ENCODE peak calls at places on chromosomes 12 and 14, in seven cellular contexts. One of them, this sample, is unnamed.

GRCh38 chr12:38154096-38155019 is 162.2 kb upstream of the ALG10B start:
- DNase-seq in A549: no peak
- DNase-seq in WTC11: no peak
- DNase-seq in NCI-H1694: no peak
- DNase-seq in dorsolateral prefrontal cortex: no peak
- DNase-seq in iPS DF 6.9: no peak
- DNase-seq in HS-27A: no peak
- DNase-seq in this sample: no peak

GRCh38 chr12:2769866-2770533 is 24.8 kb upstream of the FKBP4 start:
- DNase-seq in HS-27A: no peak
- DNase-seq in dorsolateral prefrontal cortex: no peak
- DNase-seq in WTC11: no peak
- DNase-seq in A549: no peak
- DNase-seq in NCI-H1694: no peak
- DNase-seq in iPS DF 6.9: no peak
- DNase-seq in this sample: no peak

GRCh38 chr12:1795221-1795784 is 25.1 kb upstream of the LRTM2 start:
- DNase-seq in NCI-H1694: peak; percentile 32
- DNase-seq in dorsolateral prefrontal cortex: no peak
- DNase-seq in A549: no peak
- DNase-seq in iPS DF 6.9: no peak
- DNase-seq in HS-27A: no peak
- DNase-seq in WTC11: no peak
- DNase-seq in this sample: no peak

GRCh38 chr12:130589391-130590317 is 126.4 kb downstream of the RIMBP2 start:
- DNase-seq in A549: no peak
- DNase-seq in iPS DF 6.9: no peak
- DNase-seq in HS-27A: no peak
- DNase-seq in WTC11: no peak
- DNase-seq in dorsolateral prefrontal cortex: no peak
- DNase-seq in NCI-H1694: no peak
- DNase-seq in this sample: no peak

GRCh38 chr12:51247523-51248206 is 9.0 kb downstream of the DAZAP2 start:
- DNase-seq in HS-27A: no peak
- DNase-seq in iPS DF 6.9: no peak
- DNase-seq in dorsolateral prefrontal cortex: no peak
- DNase-seq in A549: no peak
- DNase-seq in NCI-H1694: no peak
- DNase-seq in WTC11: peak; percentile 23
- DNase-seq in this sample: no peak

GRCh38 chr12:11823043-11823442 is 173.6 kb downstream of the ETV6 start:
- DNase-seq in dorsolateral prefrontal cortex: no peak
- DNase-seq in iPS DF 6.9: no peak
- DNase-seq in WTC11: no peak
- DNase-seq in NCI-H1694: no peak
- DNase-seq in A549: no peak
- DNase-seq in HS-27A: peak; percentile 83
- DNase-seq in this sample: peak; percentile 37

GRCh38 chr14:27605298-27605697 is 1007.5 kb upstream of the NOVA1 start:
- DNase-seq in HS-27A: no peak
- DNase-seq in WTC11: no peak
- DNase-seq in A549: no peak
- DNase-seq in dorsolateral prefrontal cortex: no peak
- DNase-seq in iPS DF 6.9: no peak
- DNase-seq in NCI-H1694: no peak
- DNase-seq in this sample: no peak

GRCh38 chr14:76958975-76959710 is 69.4 kb downstream of the IRF2BPL start:
- DNase-seq in WTC11: no peak
- DNase-seq in iPS DF 6.9: no peak
- DNase-seq in dorsolateral prefrontal cortex: no peak
- DNase-seq in A549: peak; percentile 87
- DNase-seq in HS-27A: no peak
- DNase-seq in NCI-H1694: no peak
- DNase-seq in this sample: peak; percentile 92

GRCh38 chr12:89179983-89180382 is 172.3 kb downstream of the DUSP6 start:
- DNase-seq in NCI-H1694: no peak
- DNase-seq in A549: peak; percentile 82
- DNase-seq in HS-27A: no peak
- DNase-seq in dorsolateral prefrontal cortex: no peak
- DNase-seq in WTC11: no peak
- DNase-seq in iPS DF 6.9: no peak
- DNase-seq in this sample: no peak

GRCh38 chr12:118120579-118121363 is 15.2 kb upstream of the PEBP1 start:
- DNase-seq in WTC11: peak; percentile 81
- DNase-seq in iPS DF 6.9: peak; percentile 75
- DNase-seq in A549: peak; percentile 69
- DNase-seq in HS-27A: no peak
- DNase-seq in dorsolateral prefrontal cortex: peak; percentile 63
- DNase-seq in NCI-H1694: peak; percentile 44
- DNase-seq in this sample: peak; percentile 57

GRCh38 chr12:124487065-124487833 is 80.2 kb downstream of the NCOR2 start:
- DNase-seq in A549: no peak
- DNase-seq in iPS DF 6.9: no peak
- DNase-seq in HS-27A: no peak
- DNase-seq in WTC11: no peak
- DNase-seq in NCI-H1694: no peak
- DNase-seq in dorsolateral prefrontal cortex: no peak
- DNase-seq in this sample: no peak

GRCh38 chr12:25811656-25812126 is 146.8 kb upstream of the RASSF8 start:
- DNase-seq in dorsolateral prefrontal cortex: no peak
- DNase-seq in A549: peak; percentile 45
- DNase-seq in NCI-H1694: no peak
- DNase-seq in WTC11: no peak
- DNase-seq in HS-27A: peak; percentile 24
- DNase-seq in iPS DF 6.9: no peak
- DNase-seq in this sample: peak; percentile 34

GRCh38 chr12:45695035-45695434 is 34.5 kb upstream of the ARID2 start:
- DNase-seq in dorsolateral prefrontal cortex: no peak
- DNase-seq in NCI-H1694: no peak
- DNase-seq in A549: no peak
- DNase-seq in WTC11: no peak
- DNase-seq in iPS DF 6.9: no peak
- DNase-seq in HS-27A: no peak
- DNase-seq in this sample: no peak

GRCh38 chr14:76829650-76830421 is 3.6 kb downstream of the LRRC74A start:
- DNase-seq in dorsolateral prefrontal cortex: peak; percentile 94
- DNase-seq in A549: no peak
- DNase-seq in NCI-H1694: no peak
- DNase-seq in iPS DF 6.9: no peak
- DNase-seq in HS-27A: no peak
- DNase-seq in WTC11: no peak
- DNase-seq in this sample: no peak

GRCh38 chr12:50734409-50735263 is 29.3 kb upstream of the ATF1 start:
- DNase-seq in WTC11: peak; percentile 30
- DNase-seq in A549: peak; percentile 52
- DNase-seq in HS-27A: peak; percentile 12
- DNase-seq in iPS DF 6.9: peak; percentile 25
- DNase-seq in dorsolateral prefrontal cortex: no peak
- DNase-seq in NCI-H1694: peak; percentile 36
- DNase-seq in this sample: no peak